ENCODE peak calls at places on chromosome X, in six cellular contexts. E is AG04450; I is globus pallidus; D is PC-9; X is stimulated activated CD4-positive, alpha-beta T cell treated with anti-CD3 and anti-CD28 coated beads, Interleukin-4, amount 100 ng/mL, for 4 hours; G is H54. N is an unnamed sample.

GRCh38 chrX:119880552-119881437 is 9.2 kb downstream of the NDUFA1 start:
- DNase-seq in G (peak; percentile 54), E (no peak), X (peak; percentile 1), I (peak; percentile 11), D (peak; percentile 67), N (no peak)

GRCh38 chrX:72029473-72030411 is 102.0 kb downstream of the RTL5 start:
- DNase-seq in D (peak; percentile 77), G (peak; percentile 28), I (no peak), E (peak; percentile 56), X (no peak), N (peak; percentile 5)

GRCh38 chrX:30302957-30303356 is 6.2 kb downstream of the NR0B1 start:
- DNase-seq in G (no peak), I (peak; percentile 48), D (no peak), X (no peak), E (no peak), N (no peak)

GRCh38 chrX:150044556-150044955 is 106.3 kb upstream of the EOLA2 start:
- DNase-seq in I (no peak), X (no peak), E (no peak), D (no peak), G (no peak), N (no peak)

GRCh38 chrX:8743126-8743732 is 11.3 kb upstream of the ANOS1 start:
- DNase-seq in G (no peak), X (peak; percentile 54), D (peak; percentile 40), I (no peak), E (no peak), N (no peak)

GRCh38 chrX:24799078-24799477 is 105.4 kb downstream of the POLA1 start:
- DNase-seq in D (no peak), E (no peak), G (no peak), X (no peak), I (no peak), N (no peak)

GRCh38 chrX:35787867-35788266 is 10.3 kb upstream of the MAGEB16 start:
- DNase-seq in X (no peak), G (no peak), I (no peak), E (no peak), D (no peak), N (no peak)

GRCh38 chrX:13377537-13377936 is 57.7 kb upstream of the ATXN3L start:
- DNase-seq in G (no peak), D (no peak), E (peak; percentile 88), X (no peak), I (no peak), N (no peak)

GRCh38 chrX:94058728-94059382 is 384.8 kb downstream of the FAM133A start:
- DNase-seq in D (no peak), G (peak; percentile 4), X (no peak), I (peak; percentile 5), E (no peak), N (no peak)

GRCh38 chrX:114582264-114582632 is 1.6 kb upstream of the HTR2C start:
- DNase-seq in X (no peak), D (no peak), I (no peak), G (no peak), E (no peak), N (no peak)

GRCh38 chrX:16524327-16524726 is 125.6 kb upstream of the S100G start:
- DNase-seq in X (no peak), D (no peak), E (no peak), G (no peak), I (no peak), N (no peak)

GRCh38 chrX:104137496-104137895 is 19.3 kb downstream of the SLC25A53 start:
- DNase-seq in D (no peak), I (no peak), G (no peak), X (no peak), E (no peak), N (no peak)

GRCh38 chrX:39720945-39721344 is 376.8 kb downstream of the BCOR start:
- DNase-seq in I (no peak), D (no peak), X (no peak), E (no peak), G (no peak), N (no peak)

GRCh38 chrX:70247252-70247651 is 12.8 kb downstream of the P2RY4 start:
- DNase-seq in G (no peak), I (no peak), X (no peak), D (no peak), E (no peak), N (no peak)

GRCh38 chrX:153525451-153525850 is 8.0 kb downstream of the ATP2B3 start:
- DNase-seq in G (no peak), D (no peak), X (no peak), I (no peak), E (no peak), N (no peak)

GRCh38 chrX:148665001-148665400 is 164.6 kb downstream of the AFF2 start:
- DNase-seq in X (no peak), E (no peak), I (no peak), D (no peak), G (no peak), N (no peak)

GRCh38 chrX:15151267-15152196 is 118.4 kb downstream of the ASB9 start:
- DNase-seq in G (no peak), E (no peak), D (no peak), I (no peak), X (peak; percentile 27), N (no peak)

GRCh38 chrX:150146271-150146888 is 208.1 kb upstream of the EOLA2 start:
- DNase-seq in D (peak; percentile 34), G (no peak), I (no peak), E (no peak), X (peak; percentile 0), N (no peak)

GRCh38 chrX:46561931-46562721 is 11.4 kb upstream of the CHST7 start:
- DNase-seq in D (no peak), G (no peak), X (no peak), I (no peak), E (no peak), N (no peak)

GRCh38 chrX:129678176-129678880 is 23.6 kb upstream of the APLN start:
- DNase-seq in E (no peak), G (no peak), I (peak; percentile 69), D (peak; percentile 39), X (peak; percentile 31), N (no peak)

GRCh38 chrX:118536687-118537461 is 41.3 kb downstream of the DOCK11 start:
- DNase-seq in D (peak; percentile 51), G (no peak), X (no peak), I (peak; percentile 26), E (no peak), N (no peak)

GRCh38 chrX:140918398-140919043 is 83.9 kb upstream of the SPANXB1 start:
- DNase-seq in G (peak; percentile 5), E (peak; percentile 8), I (peak; percentile 54), D (peak; percentile 65), X (no peak), N (no peak)

GRCh38 chrX:86051741-86052140 is 4.4 kb upstream of the CHM start:
- DNase-seq in D (no peak), X (no peak), G (no peak), I (no peak), E (no peak), N (no peak)

GRCh38 chrX:150306002-150306401 is 57.1 kb upstream of the MAMLD1 start:
- DNase-seq in E (no peak), X (no peak), I (no peak), G (no peak), D (no peak), N (no peak)

GRCh38 chrX:73267206-73267605 is 52.6 kb upstream of the NAP1L2 start:
- DNase-seq in D (no peak), X (no peak), E (no peak), I (no peak), G (no peak), N (no peak)